ENCODE peak calls at places on chromosomes 7 and 10, in five cellular contexts. K is A673, I is pancreas, Q is psoas muscle, W is GM13976. Y is an unnamed sample.

GRCh38 chr10:119165171-119166110 is at the start of gene SFXN4:
- DNase-seq in K (peak; percentile 82), I (peak; percentile 80), Q (peak; percentile 88), W (peak; percentile 93), Y (peak; percentile 90)

GRCh38 chr10:71675295-71675970 is 44.1 kb downstream of the C10orf105 start:
- DNase-seq in K (no peak), I (no peak), Q (no peak), W (no peak), Y (no peak)

GRCh38 chr10:92640110-92640509 is 47.2 kb downstream of the KIF11 start:
- DNase-seq in K (no peak), I (no peak), Q (no peak), W (no peak), Y (no peak)

GRCh38 chr7:95501261-95501816 is 15.6 kb downstream of the ASB4 start:
- DNase-seq in K (no peak), I (no peak), Q (no peak), W (peak; percentile 27), Y (peak; percentile 17)

GRCh38 chr7:128032605-128033235 is 1.5 kb upstream of the LRRC4 start:
- DNase-seq in K (peak; percentile 45), I (no peak), Q (peak; percentile 43), W (peak; percentile 40), Y (peak; percentile 43)

GRCh38 chr7:142345817-142346216 is 88.0 kb upstream of the PRSS58 start:
- DNase-seq in K (no peak), I (no peak), Q (no peak), W (no peak), Y (no peak)

GRCh38 chr7:2123916-2124315 is 108.8 kb downstream of the MAD1L1 start:
- DNase-seq in K (no peak), I (no peak), Q (no peak), W (no peak), Y (no peak)

GRCh38 chr10:42926831-42927230 is 144.2 kb downstream of the BMS1 start:
- DNase-seq in K (peak; percentile 94), I (no peak), Q (peak; percentile 29), W (peak; percentile 7), Y (no peak)

GRCh38 chr10:63628526-63629362 is 107.5 kb downstream of the REEP3 start:
- DNase-seq in K (peak; percentile 85), I (peak; percentile 60), Q (peak; percentile 23), W (peak; percentile 56), Y (peak; percentile 66)

GRCh38 chr7:25835191-25835590 is 316.8 kb upstream of the NFE2L3 start:
- DNase-seq in K (no peak), I (no peak), Q (no peak), W (no peak), Y (no peak)

GRCh38 chr7:36188266-36188665 is 35.2 kb downstream of the EEPD1 start:
- DNase-seq in K (no peak), I (no peak), Q (no peak), W (no peak), Y (no peak)

GRCh38 chr10:132273966-132274365 is 33.8 kb downstream of the STK32C start:
- DNase-seq in K (no peak), I (no peak), Q (peak; percentile 1), W (no peak), Y (no peak)

GRCh38 chr10:63629363-63630084 is 108.3 kb downstream of the REEP3 start:
- DNase-seq in K (peak; percentile 99), I (peak; percentile 96), Q (peak; percentile 95), W (peak; percentile 69), Y (peak; percentile 66)

GRCh38 chr7:22713463-22713862 is 13.5 kb upstream of the IL6 start:
- DNase-seq in K (no peak), I (no peak), Q (no peak), W (no peak), Y (no peak)

GRCh38 chr7:105454058-105454739 is 65.5 kb upstream of the SRPK2 start:
- DNase-seq in K (peak; percentile 61), I (no peak), Q (no peak), W (no peak), Y (no peak)

GRCh38 chr7:24574365-24574764 is 1.1 kb downstream of the PALS2 start:
- DNase-seq in K (peak; percentile 21), I (no peak), Q (no peak), W (no peak), Y (peak; percentile 20)

GRCh38 chr10:100562806-100563293 is 27.1 kb downstream of the HIF1AN start:
- DNase-seq in K (peak; percentile 81), I (peak; percentile 15), Q (no peak), W (no peak), Y (no peak)

GRCh38 chr10:29297678-29298077 is 8.8 kb downstream of the LYZL1 start:
- DNase-seq in K (no peak), I (no peak), Q (no peak), W (no peak), Y (no peak)

GRCh38 chr7:105112440-105113418 is 98.7 kb downstream of the KMT2E start:
- DNase-seq in K (no peak), I (peak; percentile 65), Q (no peak), W (no peak), Y (no peak)

DNA sequence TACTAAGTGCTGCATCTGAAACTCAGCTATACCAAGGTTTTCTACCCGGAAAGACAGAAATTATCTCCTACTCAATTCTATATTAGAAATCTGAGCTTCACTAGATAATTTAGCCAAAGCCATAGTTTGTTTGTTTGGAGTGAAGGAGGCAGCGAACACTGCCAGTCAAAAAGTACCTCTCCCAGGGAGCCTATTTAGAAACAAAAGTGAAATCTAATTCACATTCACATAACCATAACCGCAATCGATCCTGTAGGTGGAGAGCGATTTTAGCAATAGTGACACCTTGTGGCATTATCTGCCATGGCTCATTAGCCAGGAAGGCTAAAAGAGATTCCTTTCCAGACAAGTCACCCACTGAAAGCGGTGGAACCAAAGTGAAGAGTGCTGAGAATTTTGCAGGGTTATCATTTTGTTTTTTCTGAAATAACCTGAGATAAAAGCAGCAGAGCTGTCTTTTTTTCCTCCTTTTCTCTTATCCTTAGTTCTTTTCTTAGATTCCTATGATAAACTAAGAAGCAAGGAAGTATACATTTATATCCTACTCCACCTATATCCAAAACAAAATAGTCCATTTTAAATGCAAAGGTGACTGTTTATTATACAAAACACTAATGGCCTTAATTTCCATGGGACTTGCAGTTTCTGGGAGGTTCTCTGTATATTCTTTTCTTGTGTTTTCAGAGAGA is 83.7 kb upstream of the BET1 start:
- DNase-seq in K (peak; percentile 74), I (peak; percentile 31), Q (no peak), W (peak; percentile 71), Y (peak; percentile 80)
- TF ChIP-seq CTCF in K (peak; percentile 86), I (peak; percentile 63), Q (peak; percentile 68), W (peak; percentile 61), Y (peak; percentile 74)

DNA sequence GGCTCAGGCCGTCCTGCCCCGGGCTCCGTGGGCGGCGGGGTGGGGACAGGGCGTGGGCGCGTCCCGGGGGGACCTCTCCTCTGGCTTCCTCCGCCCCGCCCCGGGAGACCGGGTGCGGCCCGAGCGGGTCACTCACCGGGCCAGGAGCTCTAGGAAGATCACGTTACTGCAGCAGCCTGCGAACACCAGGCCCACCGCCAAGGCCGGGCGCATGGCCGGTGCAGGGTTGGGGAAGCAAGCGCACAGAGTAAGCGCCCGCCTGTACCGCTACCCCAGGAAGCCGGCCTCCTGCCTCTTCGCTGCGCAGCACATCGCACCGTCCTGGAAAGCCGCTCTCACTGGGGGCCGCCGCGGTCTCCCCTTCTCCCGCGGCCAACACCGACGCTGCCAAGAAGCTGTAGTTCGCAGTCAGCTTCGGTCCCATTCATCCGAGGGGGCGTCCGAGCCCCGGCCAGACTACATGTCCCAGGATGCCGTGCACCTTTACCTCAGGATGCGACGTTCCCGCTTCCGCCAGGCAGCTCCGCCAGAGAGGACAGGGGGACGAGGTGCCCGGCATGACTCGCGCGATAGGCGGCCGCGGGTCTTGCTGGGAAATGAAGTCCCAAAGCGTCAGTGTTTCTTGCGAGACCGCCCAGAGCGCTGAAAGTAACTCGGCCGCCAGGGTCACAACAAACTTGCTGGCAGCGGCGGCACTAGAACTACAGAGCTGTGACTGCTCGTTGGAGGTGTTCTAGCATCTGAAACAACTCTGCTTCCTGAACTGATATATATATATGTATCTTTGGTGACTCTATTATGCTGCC is at the start of gene SLC35B4:
- DNase-seq in K (peak; percentile 99), I (peak; percentile 97), Q (peak; percentile 98), W (peak; percentile 97), Y (peak; percentile 97)
- TF ChIP-seq CTCF in K (no peak), I (no peak), Q (peak; percentile 27), W (no peak), Y (no peak)

GRCh38 chr7:28231181-28231580 is 50.6 kb upstream of the JAZF1 start:
- DNase-seq in K (no peak), I (no peak), Q (no peak), W (no peak), Y (no peak)
- TF ChIP-seq CTCF in K (no peak), I (no peak), Q (no peak), W (no peak), Y (no peak)

GRCh38 chr7:44200699-44201461 is at the start of gene YKT6:
- DNase-seq in K (peak; percentile 97), I (peak; percentile 96), Q (peak; percentile 91), W (peak; percentile 99), Y (peak; percentile 99)
- TF ChIP-seq CTCF in K (peak; percentile 52), I (peak; percentile 44), Q (peak; percentile 59), W (peak; percentile 21), Y (peak; percentile 43)

GRCh38 chr7:42831953-42832522 is 79.8 kb downstream of the C7orf25 start:
- DNase-seq in K (no peak), I (no peak), Q (no peak), W (no peak), Y (no peak)
- TF ChIP-seq CTCF in K (no peak), I (no peak), Q (no peak), W (no peak), Y (no peak)

GRCh38 chr7:81244213-81244612 is 325.4 kb upstream of the SEMA3C start:
- DNase-seq in K (peak; percentile 68), I (no peak), Q (no peak), W (no peak), Y (no peak)
- TF ChIP-seq CTCF in K (peak; percentile 54), I (no peak), Q (no peak), W (no peak), Y (no peak)